ENCODE peak calls at places on chromosome 3, in four cellular contexts. G is B cell; A is colonic mucosa; U is CD8-positive, alpha-beta T cell. E is an unnamed sample.

GRCh38 chr3:193801094-193801493 is 208.1 kb downstream of the OPA1 start:
- DNase-seq in A (no peak), G (no peak), U (no peak), E (no peak)

GRCh38 chr3:169278092-169278491 is 385.4 kb downstream of the MECOM start:
- DNase-seq in U (no peak), A (no peak), G (no peak), E (no peak)

GRCh38 chr3:141277451-141277850 is 45.8 kb downstream of the PXYLP1 start:
- DNase-seq in G (no peak), U (no peak), A (no peak), E (no peak)

GRCh38 chr3:63611382-63611781 is 41.1 kb upstream of the SNTN start:
- DNase-seq in G (no peak), A (no peak), U (no peak), E (no peak)

GRCh38 chr3:9387322-9387655 is 10.1 kb upstream of the SETD5 start:
- DNase-seq in U (no peak), G (no peak), A (no peak), E (no peak)

GRCh38 chr3:41683666-41684350 is 278.1 kb downstream of the ULK4 start:
- DNase-seq in G (no peak), A (peak; percentile 63), U (no peak), E (no peak)

GRCh38 chr3:99471353-99472323 is 166.8 kb upstream of the COL8A1 start:
- DNase-seq in G (no peak), A (no peak), U (no peak), E (no peak)

GRCh38 chr3:173553635-173554280 is 156.2 kb downstream of the NLGN1 start:
- DNase-seq in G (no peak), A (no peak), U (no peak), E (no peak)

GRCh38 chr3:10713656-10714055 is 102.4 kb upstream of the SLC6A11 start:
- DNase-seq in G (no peak), U (no peak), A (no peak), E (no peak)

GRCh38 chr3:161990036-161990435 is 493.4 kb downstream of the OTOL1 start:
- DNase-seq in G (no peak), U (no peak), A (no peak), E (no peak)

GRCh38 chr3:106728315-106728821 is 648.9 kb upstream of the CCDC54 start:
- DNase-seq in G (no peak), A (no peak), U (no peak), E (no peak)

GRCh38 chr3:56783644-56784451 is 17.9 kb downstream of the ARHGEF3 start:
- DNase-seq in U (peak; percentile 86), A (peak; percentile 76), G (peak; percentile 80), E (peak; percentile 83)

GRCh38 chr3:95356764-95357501 is 1294.1 kb downstream of the NSUN3 start:
- DNase-seq in U (no peak), G (no peak), A (no peak), E (no peak)

GRCh38 chr3:57048052-57048671 is 12.3 kb upstream of the SPATA12 start:
- DNase-seq in G (no peak), A (peak; percentile 28), U (no peak), E (no peak)

GRCh38 chr3:13866406-13866965 is 13.4 kb downstream of the WNT7A start:
- DNase-seq in G (no peak), U (peak; percentile 76), A (no peak), E (no peak)

GRCh38 chr3:150887031-150887430 is 18.2 kb downstream of the MINDY4B start:
- DNase-seq in A (no peak), U (no peak), G (no peak), E (no peak)

GRCh38 chr3:5019411-5020261 is 40.4 kb downstream of the BHLHE40 start:
- DNase-seq in A (peak; percentile 54), G (no peak), U (peak; percentile 87), E (no peak)

GRCh38 chr3:172808969-172809546 is 58.5 kb downstream of the ECT2 start:
- DNase-seq in G (no peak), U (no peak), A (no peak), E (no peak)

GRCh38 chr3:141686477-141687280 is 51.4 kb upstream of the RNF7 start:
- DNase-seq in A (peak; percentile 72), U (no peak), G (no peak), E (no peak)

GRCh38 chr3:188780188-188781147 is 391.3 kb upstream of the TPRG1 start:
- DNase-seq in A (no peak), U (no peak), G (no peak), E (no peak)

GRCh38 chr3:51605938-51606337 is 65.1 kb upstream of the TEX264 start:
- DNase-seq in U (no peak), A (no peak), G (no peak), E (no peak)

GRCh38 chr3:122284486-122284885 is 40.6 kb upstream of the CSTA start:
- DNase-seq in U (no peak), A (no peak), G (no peak), E (no peak)

GRCh38 chr3:12662593-12663310 is 1.2 kb downstream of the RAF1 start:
- DNase-seq in A (peak; percentile 51), U (peak; percentile 23), G (no peak), E (no peak)

GRCh38 chr3:17825298-17825697 is 82.9 kb upstream of the TBC1D5 start:
- DNase-seq in G (no peak), A (no peak), U (no peak), E (no peak)

GRCh38 chr3:179279837-179280236 is 28.9 kb upstream of the KCNMB3 start:
- DNase-seq in G (no peak), A (no peak), U (no peak), E (no peak)

GRCh38 chr3:52246264-52246620 is 683 bp downstream of the PPM1M start:
- DNase-seq in G (no peak), U (no peak), A (no peak), E (peak; percentile 18)

GRCh38 chr3:102225407-102226132 is 209.2 kb upstream of the ZPLD1 start:
- DNase-seq in U (no peak), A (no peak), G (peak; percentile 20), E (peak; percentile 29)

GRCh38 chr3:54066253-54066652 is 56.1 kb upstream of the CACNA2D3 start:
- DNase-seq in G (no peak), U (no peak), A (no peak), E (no peak)

GRCh38 chr3:184491867-184492615 is 69.5 kb upstream of the EPHB3 start:
- DNase-seq in G (no peak), U (no peak), A (no peak), E (no peak)

GRCh38 chr3:150222646-150223045 is 185.5 kb upstream of the TSC22D2 start:
- DNase-seq in A (no peak), U (no peak), G (no peak), E (no peak)

GRCh38 chr3:168249539-168250414 is 154.1 kb upstream of the GOLIM4 start:
- DNase-seq in G (peak; percentile 32), U (no peak), A (peak; percentile 77), E (peak; percentile 87)

GRCh38 chr3:115616461-115616860 is 6.8 kb upstream of the GAP43 start:
- DNase-seq in U (no peak), A (no peak), G (no peak), E (no peak)

GRCh38 chr3:13135811-13136321 is 62.6 kb upstream of the IQSEC1 start:
- DNase-seq in A (no peak), U (no peak), G (no peak), E (no peak)

GRCh38 chr3:133944641-133945441 is 49.2 kb upstream of the RAB6B start:
- DNase-seq in G (no peak), U (no peak), A (no peak), E (no peak)

GRCh38 chr3:14688525-14688924 is 13.6 kb downstream of the C3orf20 start:
- DNase-seq in U (no peak), G (no peak), A (no peak), E (no peak)

DNA sequence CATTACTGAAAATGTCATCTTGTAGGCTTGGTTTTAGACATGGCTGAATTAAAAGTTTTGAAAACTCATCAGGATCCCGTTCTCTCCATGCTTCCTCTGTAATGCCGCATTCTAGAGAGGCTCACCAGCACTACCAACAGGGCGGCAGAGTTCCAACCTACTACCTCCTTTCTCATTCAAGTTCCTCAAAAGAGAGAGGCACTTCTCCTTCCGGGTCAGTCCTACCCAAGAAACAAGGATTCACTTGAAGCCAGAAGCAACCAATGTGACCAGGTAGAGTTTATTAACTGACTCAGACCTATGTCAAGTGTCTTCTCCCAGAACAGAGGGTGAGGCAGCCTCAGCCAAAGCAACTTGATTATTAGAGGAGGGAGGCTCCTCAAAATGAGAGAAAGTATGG is 59.8 kb upstream of the GYG1 start:
- DNase-seq in U (no peak), A (no peak), G (no peak), E (no peak)
- TF ChIP-seq CTCF in U (no peak), A (no peak), G (no peak), E (no peak)

GRCh38 chr3:109081746-109082510 is 36.0 kb downstream of the MORC1 start:
- DNase-seq in G (peak; percentile 22), A (peak; percentile 28), U (no peak), E (peak; percentile 49)
- TF ChIP-seq CTCF in G (peak; percentile 72), A (peak; percentile 72), U (peak; percentile 39), E (peak; percentile 78)

GRCh38 chr3:40642812-40643211 is 118.1 kb downstream of the ZNF621 start:
- DNase-seq in G (no peak), U (no peak), A (no peak), E (no peak)
- TF ChIP-seq CTCF in G (no peak), U (no peak), A (no peak), E (no peak)

GRCh38 chr3:72576563-72576962 is 271.7 kb downstream of the SHQ1 start:
- DNase-seq in G (no peak), A (no peak), U (no peak), E (no peak)
- TF ChIP-seq CTCF in G (no peak), A (no peak), U (no peak), E (no peak)

DNA sequence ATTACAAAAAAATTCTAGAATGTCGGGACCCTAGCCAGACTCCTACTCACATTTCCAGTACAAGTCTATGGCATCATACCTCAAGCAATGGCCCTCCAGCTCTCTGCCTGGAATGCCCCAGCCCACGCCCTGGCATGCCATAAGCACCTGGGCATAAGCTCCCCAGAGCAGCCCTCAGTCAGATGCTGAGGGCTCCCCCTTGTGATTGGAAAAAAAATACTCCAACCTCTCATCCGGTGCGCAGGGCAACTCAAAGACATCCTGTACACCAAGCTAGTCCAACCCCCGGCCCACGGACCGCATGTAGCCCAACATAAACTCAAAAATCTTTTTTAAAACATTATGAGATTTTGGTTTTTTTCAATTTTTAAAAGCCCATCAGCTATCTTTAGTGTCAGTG is 115.4 kb downstream of the NEK10 start:
- DNase-seq in U (no peak), A (peak; percentile 66), G (no peak), E (peak; percentile 15)
- TF ChIP-seq CTCF in U (no peak), A (peak; percentile 53), G (no peak), E (peak; percentile 40)

GRCh38 chr3:40588406-40588805 is 63.6 kb downstream of the ZNF621 start:
- DNase-seq in U (no peak), A (no peak), G (no peak), E (no peak)
- TF ChIP-seq CTCF in U (no peak), A (no peak), G (no peak), E (peak; percentile 20)

GRCh38 chr3:23800731-23801130 is 5.0 kb upstream of the UBE2E1 start:
- DNase-seq in A (no peak), U (no peak), G (no peak), E (no peak)
- TF ChIP-seq CTCF in A (no peak), U (no peak), G (no peak), E (peak; percentile 41)

DNA sequence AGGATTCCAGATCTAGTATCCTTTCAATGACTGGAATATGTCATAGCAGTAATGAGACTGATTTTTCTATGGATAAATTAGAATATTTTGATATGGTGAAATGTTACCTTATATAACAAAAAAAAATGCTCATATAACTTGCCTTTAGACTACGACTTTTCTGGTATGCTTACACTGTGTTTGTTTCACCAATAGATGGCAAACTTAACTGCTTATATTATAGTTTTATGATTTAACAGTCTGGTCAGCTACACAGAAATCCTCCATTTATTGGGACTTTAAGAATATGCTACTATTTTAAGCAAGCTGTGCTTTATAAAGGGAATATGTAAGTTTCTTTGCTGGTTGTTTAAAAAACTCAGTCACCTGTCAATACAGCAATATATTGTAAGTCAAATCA is 205.6 kb downstream of the VGLL3 start:
- DNase-seq in G (no peak), A (no peak), U (no peak), E (no peak)
- TF ChIP-seq CTCF in G (no peak), A (no peak), U (no peak), E (no peak)

E was measured in GM10248.